ENCODE peak calls at places on chromosomes 6 and 20, in seven cellular contexts. N, I, X, G, T, K and C are unnamed samples.

GRCh38 chr20:25077610-25078169 is 4.3 kb downstream of the VSX1 start:
- DNase-seq in N (no peak), I (no peak), X (no peak), G (peak), T (no peak), K (no peak), C (peak)

GRCh38 chr6:136085370-136086115 is 164.6 kb downstream of the MTFR2 start:
- DNase-seq in N (no peak), I (no peak), X (no peak), G (no peak), T (no peak), K (no peak), C (no peak)

GRCh38 chr6:105868823-105869460 is 217.2 kb upstream of the PRDM1 start:
- DNase-seq in N (no peak), I (no peak), X (no peak), G (no peak), T (no peak), K (no peak), C (no peak)

GRCh38 chr20:35660122-35660937 is 4.4 kb downstream of the CPNE1 start:
- DNase-seq in N (no peak), I (no peak), X (peak), G (no peak), T (no peak), K (no peak), C (no peak)

GRCh38 chr20:19964289-19965263 is 52.6 kb upstream of the NAA20 start:
- DNase-seq in N (no peak), I (no peak), X (no peak), G (no peak), T (no peak), K (peak), C (peak)

GRCh38 chr6:89251170-89251569 is 34.0 kb upstream of the GABRR1 start:
- DNase-seq in N (no peak), I (no peak), X (no peak), G (no peak), T (no peak), K (no peak), C (no peak)

GRCh38 chr20:38167851-38168760 is 3.0 kb upstream of the TGM2 start:
- DNase-seq in N (no peak), I (no peak), X (no peak), G (no peak), T (peak), K (no peak), C (peak)

GRCh38 chr6:67411036-67411435 is 1224.0 kb upstream of the ADGRB3 start:
- DNase-seq in N (no peak), I (no peak), X (no peak), G (no peak), T (no peak), K (no peak), C (no peak)